ENCODE peak calls at places on chromosomes 3 and 15, in ten cellular contexts. One of them, this sample, is unnamed.

GRCh38 chr3:55202320-55202719 is 274.5 kb upstream of the LRTM1 start:
- DNase-seq in AG08396: peak
- DNase-seq in RWPE1: peak
- DNase-seq in substantia nigra: no peak
- DNase-seq in GM10248: no peak
- DNase-seq in omental fat pad: no peak
- DNase-seq in stimulated activated CD4-positive, alpha-beta T cell treated with anti-CD3 and anti-CD28 coated beads, TNF-alpha, amount 100 ng/mL, for 4 hours: no peak
- DNase-seq in foreskin melanocyte: no peak
- DNase-seq in caudate nucleus: no peak
- DNase-seq in dorsolateral prefrontal cortex: no peak
- DNase-seq in this sample: no peak

GRCh38 chr3:100556656-100557310 is 52.6 kb upstream of the ADGRG7 start:
- DNase-seq in AG08396: no peak
- DNase-seq in RWPE1: peak
- DNase-seq in substantia nigra: no peak
- DNase-seq in GM10248: no peak
- DNase-seq in omental fat pad: no peak
- DNase-seq in stimulated activated CD4-positive, alpha-beta T cell treated with anti-CD3 and anti-CD28 coated beads, TNF-alpha, amount 100 ng/mL, for 4 hours: no peak
- DNase-seq in foreskin melanocyte: no peak
- DNase-seq in caudate nucleus: no peak
- DNase-seq in dorsolateral prefrontal cortex: no peak
- DNase-seq in this sample: no peak

GRCh38 chr3:3615533-3615932 is 183.7 kb upstream of the LRRN1 start:
- DNase-seq in AG08396: no peak
- DNase-seq in RWPE1: no peak
- DNase-seq in substantia nigra: no peak
- DNase-seq in GM10248: no peak
- DNase-seq in omental fat pad: no peak
- DNase-seq in stimulated activated CD4-positive, alpha-beta T cell treated with anti-CD3 and anti-CD28 coated beads, TNF-alpha, amount 100 ng/mL, for 4 hours: no peak
- DNase-seq in foreskin melanocyte: no peak
- DNase-seq in caudate nucleus: no peak
- DNase-seq in dorsolateral prefrontal cortex: no peak
- DNase-seq in this sample: no peak

GRCh38 chr15:82810863-82811421 is 1.5 kb downstream of the WHAMM start:
- DNase-seq in AG08396: no peak
- DNase-seq in RWPE1: no peak
- DNase-seq in substantia nigra: no peak
- DNase-seq in GM10248: no peak
- DNase-seq in omental fat pad: no peak
- DNase-seq in stimulated activated CD4-positive, alpha-beta T cell treated with anti-CD3 and anti-CD28 coated beads, TNF-alpha, amount 100 ng/mL, for 4 hours: peak
- DNase-seq in foreskin melanocyte: no peak
- DNase-seq in caudate nucleus: no peak
- DNase-seq in dorsolateral prefrontal cortex: no peak
- DNase-seq in this sample: no peak

GRCh38 chr3:14440531-14441239 is 38.3 kb downstream of the SLC6A6 start:
- DNase-seq in AG08396: peak
- DNase-seq in RWPE1: no peak
- DNase-seq in substantia nigra: no peak
- DNase-seq in GM10248: no peak
- DNase-seq in omental fat pad: no peak
- DNase-seq in stimulated activated CD4-positive, alpha-beta T cell treated with anti-CD3 and anti-CD28 coated beads, TNF-alpha, amount 100 ng/mL, for 4 hours: no peak
- DNase-seq in foreskin melanocyte: no peak
- DNase-seq in caudate nucleus: peak
- DNase-seq in dorsolateral prefrontal cortex: peak
- DNase-seq in this sample: no peak

GRCh38 chr3:52456800-52457183 is 1.4 kb downstream of the NISCH start:
- DNase-seq in AG08396: no peak
- DNase-seq in RWPE1: no peak
- DNase-seq in substantia nigra: no peak
- DNase-seq in GM10248: no peak
- DNase-seq in omental fat pad: no peak
- DNase-seq in stimulated activated CD4-positive, alpha-beta T cell treated with anti-CD3 and anti-CD28 coated beads, TNF-alpha, amount 100 ng/mL, for 4 hours: no peak
- DNase-seq in foreskin melanocyte: no peak
- DNase-seq in caudate nucleus: no peak
- DNase-seq in dorsolateral prefrontal cortex: no peak
- DNase-seq in this sample: no peak

GRCh38 chr3:58141766-58142345 is 68.9 kb downstream of the DNASE1L3 start:
- DNase-seq in AG08396: no peak
- DNase-seq in RWPE1: no peak
- DNase-seq in substantia nigra: no peak
- DNase-seq in GM10248: no peak
- DNase-seq in omental fat pad: no peak
- DNase-seq in stimulated activated CD4-positive, alpha-beta T cell treated with anti-CD3 and anti-CD28 coated beads, TNF-alpha, amount 100 ng/mL, for 4 hours: no peak
- DNase-seq in foreskin melanocyte: no peak
- DNase-seq in caudate nucleus: no peak
- DNase-seq in dorsolateral prefrontal cortex: no peak
- DNase-seq in this sample: no peak

GRCh38 chr3:77906102-77906709 is 866.3 kb downstream of the ROBO2 start:
- DNase-seq in AG08396: no peak
- DNase-seq in RWPE1: peak
- DNase-seq in substantia nigra: no peak
- DNase-seq in GM10248: no peak
- DNase-seq in omental fat pad: no peak
- DNase-seq in stimulated activated CD4-positive, alpha-beta T cell treated with anti-CD3 and anti-CD28 coated beads, TNF-alpha, amount 100 ng/mL, for 4 hours: no peak
- DNase-seq in foreskin melanocyte: no peak
- DNase-seq in caudate nucleus: no peak
- DNase-seq in dorsolateral prefrontal cortex: no peak
- DNase-seq in this sample: no peak

GRCh38 chr3:72903004-72903403 is 15.2 kb downstream of the GXYLT2 start:
- DNase-seq in AG08396: peak
- DNase-seq in RWPE1: peak
- DNase-seq in substantia nigra: no peak
- DNase-seq in GM10248: no peak
- DNase-seq in omental fat pad: no peak
- DNase-seq in stimulated activated CD4-positive, alpha-beta T cell treated with anti-CD3 and anti-CD28 coated beads, TNF-alpha, amount 100 ng/mL, for 4 hours: no peak
- DNase-seq in foreskin melanocyte: no peak
- DNase-seq in caudate nucleus: no peak
- DNase-seq in dorsolateral prefrontal cortex: no peak
- DNase-seq in this sample: no peak

GRCh38 chr15:69863446-69863845 is 234.3 kb downstream of the TLE3 start:
- DNase-seq in AG08396: no peak
- DNase-seq in RWPE1: no peak
- DNase-seq in substantia nigra: no peak
- DNase-seq in GM10248: no peak
- DNase-seq in omental fat pad: no peak
- DNase-seq in stimulated activated CD4-positive, alpha-beta T cell treated with anti-CD3 and anti-CD28 coated beads, TNF-alpha, amount 100 ng/mL, for 4 hours: no peak
- DNase-seq in foreskin melanocyte: no peak
- DNase-seq in caudate nucleus: no peak
- DNase-seq in dorsolateral prefrontal cortex: no peak
- DNase-seq in this sample: no peak

GRCh38 chr3:13023251-13024055 is 49.8 kb downstream of the IQSEC1 start:
- DNase-seq in AG08396: no peak
- DNase-seq in RWPE1: no peak
- DNase-seq in substantia nigra: no peak
- DNase-seq in GM10248: peak
- DNase-seq in omental fat pad: no peak
- DNase-seq in stimulated activated CD4-positive, alpha-beta T cell treated with anti-CD3 and anti-CD28 coated beads, TNF-alpha, amount 100 ng/mL, for 4 hours: no peak
- DNase-seq in foreskin melanocyte: no peak
- DNase-seq in caudate nucleus: no peak
- DNase-seq in dorsolateral prefrontal cortex: no peak
- DNase-seq in this sample: no peak

GRCh38 chr3:184506579-184506978 is 55.0 kb upstream of the EPHB3 start:
- DNase-seq in AG08396: no peak
- DNase-seq in RWPE1: no peak
- DNase-seq in substantia nigra: no peak
- DNase-seq in GM10248: no peak
- DNase-seq in omental fat pad: no peak
- DNase-seq in stimulated activated CD4-positive, alpha-beta T cell treated with anti-CD3 and anti-CD28 coated beads, TNF-alpha, amount 100 ng/mL, for 4 hours: no peak
- DNase-seq in foreskin melanocyte: no peak
- DNase-seq in caudate nucleus: no peak
- DNase-seq in dorsolateral prefrontal cortex: no peak
- DNase-seq in this sample: no peak

GRCh38 chr3:148998297-148998696 is 7.0 kb downstream of the GYG1 start:
- DNase-seq in AG08396: no peak
- DNase-seq in RWPE1: no peak
- DNase-seq in substantia nigra: no peak
- DNase-seq in GM10248: no peak
- DNase-seq in omental fat pad: no peak
- DNase-seq in stimulated activated CD4-positive, alpha-beta T cell treated with anti-CD3 and anti-CD28 coated beads, TNF-alpha, amount 100 ng/mL, for 4 hours: no peak
- DNase-seq in foreskin melanocyte: no peak
- DNase-seq in caudate nucleus: no peak
- DNase-seq in dorsolateral prefrontal cortex: no peak
- DNase-seq in this sample: no peak

GRCh38 chr15:74193305-74193718 is 9.3 kb downstream of the STRA6 start:
- DNase-seq in AG08396: peak
- DNase-seq in RWPE1: peak
- DNase-seq in substantia nigra: no peak
- DNase-seq in GM10248: no peak
- DNase-seq in omental fat pad: no peak
- DNase-seq in stimulated activated CD4-positive, alpha-beta T cell treated with anti-CD3 and anti-CD28 coated beads, TNF-alpha, amount 100 ng/mL, for 4 hours: no peak
- DNase-seq in foreskin melanocyte: peak
- DNase-seq in caudate nucleus: peak
- DNase-seq in dorsolateral prefrontal cortex: no peak
- DNase-seq in this sample: no peak

GRCh38 chr3:9146367-9147071 is 102.9 kb downstream of the SRGAP3 start:
- DNase-seq in AG08396: no peak
- DNase-seq in RWPE1: no peak
- DNase-seq in substantia nigra: no peak
- DNase-seq in GM10248: no peak
- DNase-seq in omental fat pad: no peak
- DNase-seq in stimulated activated CD4-positive, alpha-beta T cell treated with anti-CD3 and anti-CD28 coated beads, TNF-alpha, amount 100 ng/mL, for 4 hours: no peak
- DNase-seq in foreskin melanocyte: no peak
- DNase-seq in caudate nucleus: no peak
- DNase-seq in dorsolateral prefrontal cortex: no peak
- DNase-seq in this sample: peak

GRCh38 chr15:98937413-98938104 is 70.0 kb downstream of the PGPEP1L start:
- DNase-seq in AG08396: no peak
- DNase-seq in RWPE1: no peak
- DNase-seq in substantia nigra: no peak
- DNase-seq in GM10248: peak
- DNase-seq in omental fat pad: no peak
- DNase-seq in stimulated activated CD4-positive, alpha-beta T cell treated with anti-CD3 and anti-CD28 coated beads, TNF-alpha, amount 100 ng/mL, for 4 hours: no peak
- DNase-seq in foreskin melanocyte: no peak
- DNase-seq in caudate nucleus: no peak
- DNase-seq in dorsolateral prefrontal cortex: no peak
- DNase-seq in this sample: no peak

GRCh38 chr15:91555307-91555706 is 298.2 kb upstream of the SLCO3A1 start:
- DNase-seq in AG08396: no peak
- DNase-seq in RWPE1: no peak
- DNase-seq in substantia nigra: no peak
- DNase-seq in GM10248: no peak
- DNase-seq in omental fat pad: no peak
- DNase-seq in stimulated activated CD4-positive, alpha-beta T cell treated with anti-CD3 and anti-CD28 coated beads, TNF-alpha, amount 100 ng/mL, for 4 hours: no peak
- DNase-seq in foreskin melanocyte: peak
- DNase-seq in caudate nucleus: no peak
- DNase-seq in dorsolateral prefrontal cortex: no peak
- DNase-seq in this sample: no peak